ENCODE peak calls at places on chromosomes 7 and 10, in six cellular contexts. G, D, Q, Y, N and F are unnamed samples.

GRCh38 chr7:139783647-139784385 is 6.0 kb upstream of the HIPK2 start:
- DNase-seq in Q (no peak), Y (no peak), D (no peak), N (peak; percentile 35), G (no peak), F (peak; percentile 58)

GRCh38 chr7:135801045-135801693 is 52.6 kb upstream of the FAM180A start:
- DNase-seq in Q (peak; percentile 32), G (peak; percentile 58), D (no peak), N (peak; percentile 30), Y (peak; percentile 38), F (peak; percentile 51)

GRCh38 chr10:6089334-6090219 is 743 bp downstream of the RBM17 start:
- DNase-seq in G (no peak), Q (no peak), N (no peak), D (peak; percentile 44), Y (peak; percentile 19), F (peak; percentile 39)

GRCh38 chr10:73889014-73889413 is 14.7 kb upstream of the CAMK2G start:
- DNase-seq in G (peak; percentile 63), D (peak; percentile 59), N (no peak), Q (no peak), Y (peak; percentile 55), F (peak; percentile 100)

GRCh38 chr10:44043646-44044368 is 341.1 kb downstream of the CXCL12 start:
- DNase-seq in G (no peak), D (no peak), N (no peak), Q (no peak), Y (no peak), F (no peak)

GRCh38 chr10:78972160-78972946 is 96.4 kb upstream of the ZMIZ1 start:
- DNase-seq in Q (no peak), Y (peak; percentile 77), D (peak; percentile 39), N (peak; percentile 49), G (peak; percentile 31), F (no peak)

GRCh38 chr10:93412801-93413200 is 69.3 kb downstream of the MYOF start:
- DNase-seq in D (no peak), Y (no peak), N (no peak), Q (no peak), G (no peak), F (no peak)

GRCh38 chr7:85185355-85186082 is 1.3 kb downstream of the SEMA3D start:
- DNase-seq in N (peak; percentile 51), Q (no peak), D (peak; percentile 50), Y (peak; percentile 51), G (no peak), F (peak; percentile 75)

GRCh38 chr7:28647076-28647421 is 234.7 kb downstream of the CREB5 start:
- DNase-seq in D (no peak), Q (no peak), N (no peak), G (no peak), Y (no peak), F (no peak)

GRCh38 chr7:129611246-129612111 is at the start of gene NRF1:
- DNase-seq in Q (peak; percentile 93), Y (peak; percentile 92), D (peak; percentile 79), G (peak; percentile 48), N (peak; percentile 91), F (peak; percentile 72)

GRCh38 chr10:120945801-120946302 is 94.7 kb downstream of the WDR11 start:
- DNase-seq in Q (no peak), D (no peak), N (no peak), Y (no peak), G (no peak), F (peak; percentile 73)

GRCh38 chr7:122199171-122199570 is 55.1 kb upstream of the AASS start:
- DNase-seq in Q (no peak), D (no peak), G (no peak), Y (no peak), N (no peak), F (peak; percentile 37)

GRCh38 chr7:124937076-124937475 is 7.5 kb upstream of the POT1 start:
- DNase-seq in D (no peak), G (no peak), Q (no peak), Y (no peak), N (no peak), F (no peak)

GRCh38 chr7:99112097-99112496 is 31.8 kb downstream of the SMURF1 start:
- DNase-seq in Q (no peak), G (no peak), D (no peak), N (no peak), Y (no peak), F (no peak)

GRCh38 chr7:73504920-73505319 is 17.2 kb downstream of the BAZ1B start:
- DNase-seq in G (no peak), D (no peak), N (no peak), Y (no peak), Q (no peak), F (no peak)

GRCh38 chr10:87594181-87594580 is 65.5 kb upstream of the PAPSS2 start:
- DNase-seq in Y (no peak), G (no peak), D (no peak), Q (no peak), N (no peak), F (no peak)

GRCh38 chr10:55146032-55146431 is 345.0 kb upstream of the PCDH15 start:
- DNase-seq in N (no peak), D (no peak), Y (no peak), G (no peak), Q (no peak), F (peak; percentile 57)

GRCh38 chr7:129952164-129952652 is 552 bp downstream of the UBE2H start:
- DNase-seq in N (peak; percentile 40), Q (peak; percentile 30), G (no peak), Y (peak; percentile 56), D (peak; percentile 44), F (peak; percentile 36)

GRCh38 chr7:155358066-155358947 is 60.6 kb downstream of the INSIG1 start:
- DNase-seq in Q (no peak), D (no peak), Y (no peak), N (no peak), G (no peak), F (no peak)

GRCh38 chr7:117872565-117873055 is 631 bp downstream of the CTTNBP2 start:
- DNase-seq in N (peak; percentile 7), D (peak; percentile 54), Q (no peak), G (peak; percentile 6), Y (peak; percentile 17), F (peak; percentile 20)

GRCh38 chr10:74150151-74151056 is at the start of gene AP3M1:
- DNase-seq in D (peak; percentile 88), G (no peak), Q (peak; percentile 81), Y (peak; percentile 85), N (peak; percentile 86), F (peak; percentile 91)

GRCh38 chr7:18064242-18064838 is 36.7 kb upstream of the PRPS1L1 start:
- DNase-seq in D (peak; percentile 67), N (peak; percentile 24), G (no peak), Y (peak; percentile 14), Q (no peak), F (no peak)

GRCh38 chr7:90595341-90595800 is 750 bp upstream of the CDK14 start:
- DNase-seq in Y (no peak), G (no peak), N (no peak), Q (no peak), D (peak; percentile 29), F (no peak)

GRCh38 chr10:100568937-100569336 is 33.2 kb downstream of the HIF1AN start:
- DNase-seq in N (peak; percentile 75), Y (no peak), D (peak; percentile 2), Q (no peak), G (no peak), F (no peak)

GRCh38 chr10:128710795-128711183 is 584.6 kb upstream of the MKI67 start:
- DNase-seq in N (no peak), D (no peak), Y (no peak), G (no peak), Q (no peak), F (no peak)

GRCh38 chr10:125700355-125700911 is 17.5 kb upstream of the TEX36 start:
- DNase-seq in D (no peak), Y (no peak), N (no peak), Q (no peak), G (no peak), F (no peak)

GRCh38 chr10:125694874-125695273 is 11.9 kb upstream of the TEX36 start:
- DNase-seq in Y (no peak), N (no peak), D (no peak), Q (no peak), G (no peak), F (peak; percentile 40)

GRCh38 chr10:125692932-125693847 is 10.2 kb upstream of the TEX36 start:
- DNase-seq in N (no peak), G (no peak), Y (no peak), D (no peak), Q (no peak), F (no peak)

GRCh38 chr10:125699562-125700143 is 16.7 kb upstream of the TEX36 start:
- DNase-seq in G (no peak), D (no peak), Q (no peak), N (no peak), Y (no peak), F (no peak)

GRCh38 chr10:125698599-125698998 is 15.6 kb upstream of the TEX36 start:
- DNase-seq in Y (no peak), Q (no peak), G (no peak), N (peak; percentile 62), D (no peak), F (no peak)
- TF ChIP-seq CTCF in Y (no peak), Q (no peak), G (no peak), N (no peak), D (peak; percentile 21), F (no peak)

GRCh38 chr10:42548254-42548653 is 90.1 kb downstream of the ZNF33B start:
- DNase-seq in D (no peak), Y (no peak), Q (no peak), N (no peak), G (no peak), F (no peak)

GRCh38 chr10:42543840-42544372 is 94.5 kb downstream of the ZNF33B start:
- DNase-seq in N (no peak), Q (no peak), Y (no peak), G (no peak), D (no peak), F (no peak)

GRCh38 chr10:42549851-42550250 is 88.5 kb downstream of the ZNF33B start:
- DNase-seq in Q (no peak), N (no peak), Y (no peak), G (no peak), D (no peak), F (no peak)

GRCh38 chr10:42544945-42545344 is 93.4 kb downstream of the ZNF33B start:
- DNase-seq in D (no peak), G (no peak), Q (no peak), Y (no peak), N (no peak), F (no peak)
- H3K27ac ChIP-seq in D (no peak overlapping the region), G (no peak overlapping the region), Q (no peak overlapping the region), Y (no peak overlapping the region), N (no peak overlapping the region), F (no peak overlapping the region)

GRCh38 chr10:49418328-49418727 is 22.4 kb upstream of the DRGX start:
- DNase-seq in G (no peak), N (no peak), Y (no peak), D (no peak), Q (no peak), F (no peak)
- TF ChIP-seq CTCF in G (peak; percentile 9), N (no peak), Y (no peak), D (peak; percentile 49), Q (no peak), F (peak; percentile 57)

GRCh38 chr7:31873816-31874597 is 187.0 kb downstream of the PPP1R17 start:
- DNase-seq in Y (no peak), D (no peak), Q (no peak), N (no peak), G (no peak), F (no peak)

GRCh38 chr7:31878875-31879274 is 191.3 kb downstream of the PDE1C start:
- DNase-seq in D (no peak), N (no peak), Y (no peak), Q (no peak), G (no peak), F (no peak)

GRCh38 chr7:31874631-31875374 is 187.8 kb downstream of the PPP1R17 start:
- DNase-seq in N (no peak), G (no peak), D (no peak), Q (no peak), Y (no peak), F (no peak)

GRCh38 chr7:31875424-31875823 is 188.4 kb downstream of the PPP1R17 start:
- DNase-seq in N (no peak), Q (no peak), D (no peak), G (no peak), Y (peak; percentile 46), F (no peak)
- H3K27ac ChIP-seq in N (no peak overlapping the region), Q (no peak overlapping the region), D (no peak overlapping the region), G (no peak overlapping the region), Y (peak overlapping the region; percentile 72), F (peak overlapping the region; percentile 2)